ENCODE peak calls at places on chromosomes 2 and 18, in four cellular contexts. One of them, this sample, is unnamed.

GRCh38 chr2:168934826-168935225 is 33.7 kb downstream of the G6PC2 start:
- DNase-seq in body of pancreas: no peak
- DNase-seq in midbrain: no peak
- DNase-seq in fibroblast of pulmonary artery: no peak
- DNase-seq in this sample: no peak

GRCh38 chr2:176284451-176285049 is 15.3 kb downstream of the MTX2 start:
- DNase-seq in fibroblast of pulmonary artery: no peak
- DNase-seq in midbrain: no peak
- DNase-seq in body of pancreas: no peak
- DNase-seq in this sample: no peak

GRCh38 chr2:149221002-149221401 is 109.4 kb upstream of the LYPD6 start:
- DNase-seq in midbrain: no peak
- DNase-seq in body of pancreas: no peak
- DNase-seq in fibroblast of pulmonary artery: no peak
- DNase-seq in this sample: no peak

GRCh38 chr2:150464270-150464669 is 23.2 kb downstream of the RND3 start:
- DNase-seq in body of pancreas: no peak
- DNase-seq in midbrain: no peak
- DNase-seq in fibroblast of pulmonary artery: no peak
- DNase-seq in this sample: no peak

GRCh38 chr2:25379535-25379934 is 37.8 kb upstream of the DNMT3A start:
- DNase-seq in fibroblast of pulmonary artery: no peak
- DNase-seq in midbrain: no peak
- DNase-seq in body of pancreas: no peak
- DNase-seq in this sample: no peak

GRCh38 chr2:7925506-7925905 is 756.4 kb upstream of the ID2 start:
- DNase-seq in fibroblast of pulmonary artery: no peak
- DNase-seq in midbrain: no peak
- DNase-seq in body of pancreas: no peak
- DNase-seq in this sample: no peak

GRCh38 chr2:223262946-223263345 is 211.0 kb downstream of the KCNE4 start:
- DNase-seq in midbrain: no peak
- DNase-seq in body of pancreas: no peak
- DNase-seq in fibroblast of pulmonary artery: no peak
- DNase-seq in this sample: no peak

GRCh38 chr18:8501044-8501443 is 108.2 kb upstream of the RAB12 start:
- DNase-seq in fibroblast of pulmonary artery: no peak
- DNase-seq in midbrain: no peak
- DNase-seq in body of pancreas: no peak
- DNase-seq in this sample: no peak

GRCh38 chr2:234973008-234973407 is 21.2 kb downstream of the SH3BP4 start:
- DNase-seq in fibroblast of pulmonary artery: no peak
- DNase-seq in body of pancreas: peak
- DNase-seq in midbrain: no peak
- DNase-seq in this sample: no peak

GRCh38 chr2:2795438-2796091 is 464.5 kb upstream of the MYT1L start:
- DNase-seq in fibroblast of pulmonary artery: no peak
- DNase-seq in midbrain: no peak
- DNase-seq in body of pancreas: no peak
- DNase-seq in this sample: peak

GRCh38 chr2:95149397-95149984 is 10.2 kb downstream of the ZNF514 start:
- DNase-seq in body of pancreas: no peak
- DNase-seq in midbrain: no peak
- DNase-seq in fibroblast of pulmonary artery: peak
- DNase-seq in this sample: no peak

GRCh38 chr2:189782221-189782671 is 1.9 kb downstream of the ORMDL1 start:
- DNase-seq in midbrain: no peak
- DNase-seq in body of pancreas: no peak
- DNase-seq in fibroblast of pulmonary artery: peak
- DNase-seq in this sample: no peak

GRCh38 chr2:109013046-109013445 is 24.0 kb upstream of the EDAR start:
- DNase-seq in midbrain: no peak
- DNase-seq in fibroblast of pulmonary artery: no peak
- DNase-seq in body of pancreas: no peak
- DNase-seq in this sample: no peak

GRCh38 chr2:30218814-30219213 is 12.5 kb upstream of the LBH start:
- DNase-seq in body of pancreas: no peak
- DNase-seq in fibroblast of pulmonary artery: no peak
- DNase-seq in midbrain: no peak
- DNase-seq in this sample: no peak

GRCh38 chr18:7923105-7923504 is 356.0 kb downstream of the PTPRM start:
- DNase-seq in midbrain: no peak
- DNase-seq in fibroblast of pulmonary artery: no peak
- DNase-seq in body of pancreas: no peak
- DNase-seq in this sample: no peak

GRCh38 chr2:27494284-27494943 is 586 bp downstream of the FNDC4 start:
- DNase-seq in body of pancreas: peak
- DNase-seq in midbrain: no peak
- DNase-seq in fibroblast of pulmonary artery: peak
- DNase-seq in this sample: no peak

GRCh38 chr2:126858436-126858835 is 40.3 kb upstream of the TEX51 start:
- DNase-seq in midbrain: no peak
- DNase-seq in body of pancreas: no peak
- DNase-seq in fibroblast of pulmonary artery: no peak
- DNase-seq in this sample: peak

GRCh38 chr2:78845786-78846185 is 179.7 kb upstream of the REG3G start:
- DNase-seq in midbrain: no peak
- DNase-seq in fibroblast of pulmonary artery: no peak
- DNase-seq in body of pancreas: no peak
- DNase-seq in this sample: no peak

GRCh38 chr18:72161686-72162085 is 382.5 kb downstream of the CBLN2 start:
- DNase-seq in body of pancreas: no peak
- DNase-seq in fibroblast of pulmonary artery: no peak
- DNase-seq in midbrain: no peak
- DNase-seq in this sample: no peak

GRCh38 chr2:45176399-45176798 is 167.1 kb upstream of the SIX2 start:
- DNase-seq in fibroblast of pulmonary artery: peak
- DNase-seq in midbrain: no peak
- DNase-seq in body of pancreas: no peak
- DNase-seq in this sample: no peak

GRCh38 chr2:11009176-11009575 is 97.4 kb downstream of the KCNF1 start:
- DNase-seq in body of pancreas: no peak
- DNase-seq in fibroblast of pulmonary artery: no peak
- DNase-seq in midbrain: no peak
- DNase-seq in this sample: no peak

GRCh38 chr2:235113854-235114253 is 162.0 kb downstream of the SH3BP4 start:
- DNase-seq in body of pancreas: no peak
- DNase-seq in fibroblast of pulmonary artery: no peak
- DNase-seq in midbrain: no peak
- DNase-seq in this sample: no peak

GRCh38 chr2:113171359-113172075 is 2.3 kb upstream of the PSD4 start:
- DNase-seq in fibroblast of pulmonary artery: no peak
- DNase-seq in midbrain: no peak
- DNase-seq in body of pancreas: no peak
- DNase-seq in this sample: no peak

GRCh38 chr2:233965032-233965614 is 48.0 kb downstream of the TRPM8 start:
- DNase-seq in fibroblast of pulmonary artery: no peak
- DNase-seq in body of pancreas: no peak
- DNase-seq in midbrain: no peak
- DNase-seq in this sample: no peak

GRCh38 chr2:207313947-207314346 is 148.2 kb upstream of the KLF7 start:
- DNase-seq in fibroblast of pulmonary artery: no peak
- DNase-seq in body of pancreas: no peak
- DNase-seq in midbrain: no peak
- DNase-seq in this sample: no peak

This sample was measured in osteocyte.